ENCODE peak calls at places on chromosomes 1 and 21, in four cellular contexts. D, X, A and U are unnamed samples.

GRCh38 chr1:211944733-211945500 is 90.4 kb downstream of the INTS7 start:
- DNase-seq in D (peak), X (no peak), A (no peak), U (peak)

GRCh38 chr21:33541105-33541711 is 709 bp downstream of the GART start:
- DNase-seq in X (no peak), A (no peak), D (no peak), U (no peak)

GRCh38 chr1:94697839-94698238 is 122.3 kb upstream of the SLC44A3 start:
- DNase-seq in X (no peak), A (no peak), D (no peak), U (no peak)

GRCh38 chr1:212162635-212163034 is 122.6 kb upstream of the PPP2R5A start:
- DNase-seq in A (peak), X (peak), D (peak), U (no peak)

GRCh38 chr1:234851450-234852438 is 241.8 kb upstream of the IRF2BP2 start:
- DNase-seq in A (no peak), D (no peak), X (no peak), U (no peak)

GRCh38 chr1:27589841-27590426 is 14.0 kb downstream of the AHDC1 start:
- DNase-seq in X (no peak), A (peak), D (no peak), U (no peak)

GRCh38 chr1:60255565-60255964 is 182.0 kb upstream of the C1orf87 start:
- DNase-seq in A (no peak), X (no peak), D (no peak), U (no peak)

GRCh38 chr1:110011527-110012041 is 22.8 kb upstream of the STRIP1 start:
- DNase-seq in A (no peak), X (peak), D (peak), U (no peak)

GRCh38 chr1:65265296-65266271 is 43.8 kb upstream of the DNAJC6 start:
- DNase-seq in X (peak), D (peak), A (peak), U (no peak)

GRCh38 chr21:32690085-32690484 is 37.7 kb downstream of the SYNJ1 start:
- DNase-seq in A (no peak), X (no peak), D (no peak), U (no peak)

DNA sequence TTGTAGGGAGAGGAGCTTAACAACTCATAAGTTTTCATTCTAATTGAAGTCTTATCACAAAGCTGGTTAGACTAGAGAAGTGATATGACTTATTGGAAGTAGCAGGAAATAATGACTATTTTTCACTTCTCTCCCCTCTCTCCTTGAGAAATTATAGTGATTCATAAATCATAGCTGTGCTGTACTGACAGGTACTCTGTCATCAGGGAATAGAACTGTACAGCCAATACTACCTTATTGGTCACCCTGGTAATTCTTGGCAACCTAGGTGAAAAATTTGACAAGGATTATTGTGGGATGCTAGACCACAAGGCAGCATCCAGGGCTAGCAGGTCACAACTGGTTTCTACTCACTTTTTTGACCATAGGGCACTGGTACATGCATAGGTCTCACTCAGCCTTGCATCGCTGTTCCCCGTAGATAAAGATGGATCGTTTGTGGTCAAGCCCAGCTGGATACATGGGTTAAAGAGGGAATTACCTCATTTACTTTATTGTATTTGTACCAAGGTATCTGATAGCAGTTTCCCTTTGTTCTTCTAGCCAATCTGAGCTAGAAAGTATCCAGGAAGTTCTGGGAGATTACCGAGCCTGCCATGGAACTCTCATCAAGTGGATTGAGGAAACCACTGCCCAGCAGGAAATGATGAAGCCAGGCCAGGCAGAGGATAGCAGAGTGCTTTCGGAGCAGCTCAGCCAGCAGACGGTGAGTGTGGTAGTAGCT is 113.6 kb downstream of the MACF1 start:
- DNase-seq in A (no peak), X (no peak), D (no peak), U (no peak)
- TF ChIP-seq POLR2A in A (no peak), X (no peak), D (no peak), U (no peak)

DNA sequence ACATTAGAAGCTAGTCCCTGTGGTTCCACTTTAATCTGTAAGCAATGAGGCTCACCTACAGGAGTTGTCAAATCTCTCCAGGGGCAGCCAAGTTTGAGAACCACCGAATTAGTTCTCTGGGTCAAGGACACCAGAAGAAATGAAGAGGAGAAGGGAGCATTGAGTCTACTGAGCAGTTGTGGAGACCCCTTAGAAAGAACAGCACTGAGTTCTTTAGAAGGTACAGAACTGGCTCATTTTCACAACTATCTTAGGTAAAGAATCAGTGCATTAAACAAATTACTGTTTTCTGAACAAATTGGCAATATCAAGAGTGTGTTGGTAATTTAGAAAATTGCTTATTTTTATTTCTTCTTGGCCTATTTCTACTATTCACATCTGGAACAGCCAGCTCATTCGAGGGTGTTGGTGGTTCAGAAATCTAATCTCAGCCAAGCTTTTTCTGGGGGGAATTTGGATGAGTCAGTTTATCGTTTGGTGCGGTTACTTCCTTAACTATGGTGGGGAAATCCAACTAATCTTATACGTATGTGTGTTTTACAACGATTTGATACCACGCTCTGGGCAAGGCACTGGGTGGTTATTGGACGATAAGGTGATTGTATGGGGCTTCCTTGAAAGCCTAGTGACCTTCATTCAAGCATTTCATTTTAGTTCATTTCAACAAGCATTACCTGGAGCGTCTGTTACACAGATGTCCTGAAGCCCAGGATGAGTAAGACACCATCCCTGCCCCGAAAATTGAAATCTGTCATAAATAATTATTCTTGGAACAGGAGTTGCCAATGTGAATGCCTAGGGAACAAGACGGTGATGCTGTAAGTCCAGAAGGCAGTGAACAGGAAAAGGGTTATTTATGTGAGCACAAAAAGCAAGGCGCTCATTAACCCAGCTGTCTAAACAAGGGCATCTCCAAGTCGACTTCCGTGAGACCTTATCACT is 52.0 kb upstream of the TMPRSS2 start:
- DNase-seq in D (peak), X (no peak), A (no peak), U (no peak)
- TF ChIP-seq POLR2A in D (no peak), X (no peak), A (no peak), U (no peak)

DNA sequence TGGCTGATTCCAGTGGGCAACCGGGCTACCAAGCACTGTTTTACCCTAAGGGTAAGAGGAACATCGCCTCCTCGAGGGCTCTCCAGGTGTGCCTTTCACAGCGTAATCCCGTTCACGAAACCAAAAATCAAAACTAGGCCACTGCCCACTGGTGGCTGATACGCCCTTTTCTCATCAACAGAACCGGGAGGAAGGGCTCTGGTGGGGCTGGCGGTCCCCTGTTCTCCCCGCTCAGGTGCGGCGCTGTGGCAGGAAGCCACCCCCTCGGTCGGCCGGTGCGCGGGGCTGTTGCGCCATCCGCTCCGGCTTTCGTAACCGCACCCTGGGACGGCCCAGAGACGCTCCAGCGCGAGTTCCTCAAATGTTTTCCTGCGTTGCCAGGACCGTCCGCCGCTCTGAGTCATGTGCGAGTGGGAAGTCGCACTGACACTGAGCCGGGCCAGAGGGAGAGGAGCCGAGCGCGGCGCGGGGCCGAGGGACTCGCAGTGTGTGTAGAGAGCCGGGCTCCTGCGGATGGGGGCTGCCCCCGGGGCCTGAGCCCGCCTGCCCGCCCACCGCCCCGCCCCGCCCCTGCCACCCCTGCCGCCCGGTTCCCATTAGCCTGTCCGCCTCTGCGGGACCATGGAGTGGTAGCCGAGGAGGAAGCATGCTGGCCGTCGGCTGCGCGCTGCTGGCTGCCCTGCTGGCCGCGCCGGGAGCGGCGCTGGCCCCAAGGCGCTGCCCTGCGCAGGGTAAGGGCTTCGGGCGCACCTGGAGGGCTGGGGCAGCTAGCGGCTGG is at the start of gene IL6R:
- DNase-seq in X (peak), A (peak), D (peak), U (peak)
- TF ChIP-seq POLR2A in X (peak), A (peak), D (no peak), U (no peak)

DNA sequence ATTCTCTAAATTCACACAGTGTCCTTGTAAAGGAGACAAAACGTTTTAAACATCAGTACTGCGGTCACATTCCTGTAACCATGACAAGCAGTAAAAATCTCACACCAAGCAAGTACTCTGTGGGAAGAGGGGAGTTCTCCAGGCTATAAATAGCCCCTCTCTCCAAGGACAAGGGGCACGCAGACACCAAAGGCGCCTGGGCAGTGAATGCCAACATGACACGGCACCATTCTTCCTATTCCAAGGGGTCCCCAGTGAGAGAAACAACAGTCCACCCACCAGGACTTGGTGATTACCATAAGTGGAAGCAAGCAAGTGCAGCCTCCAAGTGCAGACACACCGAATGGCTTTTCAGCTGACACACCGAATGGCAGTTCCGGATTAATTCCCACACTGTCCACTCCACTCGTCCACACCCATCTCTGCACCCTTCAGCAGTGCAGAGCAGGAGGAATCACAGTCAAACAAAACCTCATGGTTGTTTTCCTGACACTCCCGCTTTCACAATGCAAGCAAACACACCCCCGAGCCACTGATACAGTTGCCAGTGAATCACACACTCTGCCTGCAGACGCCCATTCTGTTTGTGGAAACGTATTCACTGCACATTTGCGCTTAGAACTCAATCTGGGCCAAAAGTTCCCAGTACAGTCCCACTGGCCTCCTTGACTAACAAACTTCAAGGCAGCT is 1.8 kb downstream of the PTTG1IP start:
- DNase-seq in D (peak), X (no peak), A (no peak), U (peak)
- TF ChIP-seq POLR2A in D (no peak), X (no peak), A (no peak), U (no peak)

GRCh38 chr1:160644399-160644798 is 2.4 kb downstream of the SLAMF1 start:
- DNase-seq in A (no peak), D (no peak), X (no peak), U (no peak)

GRCh38 chr1:160645386-160646063 is 1.3 kb downstream of the SLAMF1 start:
- DNase-seq in D (no peak), X (no peak), A (no peak), U (no peak)

GRCh38 chr1:160646192-160646591 is 652 bp downstream of the SLAMF1 start:
- DNase-seq in A (no peak), D (no peak), X (no peak), U (no peak)

GRCh38 chr1:160646711-160647328 is at the start of gene SLAMF1:
- DNase-seq in A (no peak), D (no peak), X (no peak), U (no peak)

GRCh38 chr1:160647329-160647720 is 481 bp upstream of the SLAMF1 start:
- DNase-seq in A (no peak), D (no peak), X (no peak), U (no peak)
- TF ChIP-seq POLR2A in A (no peak), D (no peak), X (no peak), U (no peak)

DNA sequence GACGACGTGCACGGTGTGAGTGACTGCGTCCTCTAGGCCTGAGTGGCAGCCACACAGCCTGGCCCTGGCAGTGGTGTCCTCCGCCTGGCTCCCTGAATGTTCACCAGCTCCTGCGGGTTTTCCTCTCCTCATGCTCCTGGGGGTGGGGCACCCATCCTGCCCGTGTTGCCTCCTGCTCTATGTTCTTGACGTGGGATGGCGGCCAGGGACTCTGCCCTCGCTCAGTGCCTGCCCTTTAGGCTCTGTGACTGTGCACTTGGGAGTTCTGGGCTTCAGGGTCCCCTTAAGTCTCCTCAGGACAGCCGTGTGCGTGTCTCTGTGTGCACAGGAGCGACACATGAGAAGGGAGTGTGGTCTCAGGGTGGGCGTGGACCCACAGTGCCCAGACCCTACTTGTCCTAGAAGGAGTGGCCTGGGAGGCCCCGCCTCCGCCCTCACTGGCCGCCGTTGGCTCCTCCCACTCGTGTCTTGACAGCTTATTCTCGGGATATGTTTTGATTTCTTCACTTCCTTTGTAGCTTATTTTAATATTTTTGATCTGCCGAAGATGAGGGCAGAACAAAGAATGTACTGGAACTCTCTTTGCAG is 3.6 kb downstream of the SKI start:
- DNase-seq in X (no peak), A (peak), D (peak), U (peak)
- TF ChIP-seq POLR2A in X (no peak), A (peak), D (no peak), U (no peak)

DNA sequence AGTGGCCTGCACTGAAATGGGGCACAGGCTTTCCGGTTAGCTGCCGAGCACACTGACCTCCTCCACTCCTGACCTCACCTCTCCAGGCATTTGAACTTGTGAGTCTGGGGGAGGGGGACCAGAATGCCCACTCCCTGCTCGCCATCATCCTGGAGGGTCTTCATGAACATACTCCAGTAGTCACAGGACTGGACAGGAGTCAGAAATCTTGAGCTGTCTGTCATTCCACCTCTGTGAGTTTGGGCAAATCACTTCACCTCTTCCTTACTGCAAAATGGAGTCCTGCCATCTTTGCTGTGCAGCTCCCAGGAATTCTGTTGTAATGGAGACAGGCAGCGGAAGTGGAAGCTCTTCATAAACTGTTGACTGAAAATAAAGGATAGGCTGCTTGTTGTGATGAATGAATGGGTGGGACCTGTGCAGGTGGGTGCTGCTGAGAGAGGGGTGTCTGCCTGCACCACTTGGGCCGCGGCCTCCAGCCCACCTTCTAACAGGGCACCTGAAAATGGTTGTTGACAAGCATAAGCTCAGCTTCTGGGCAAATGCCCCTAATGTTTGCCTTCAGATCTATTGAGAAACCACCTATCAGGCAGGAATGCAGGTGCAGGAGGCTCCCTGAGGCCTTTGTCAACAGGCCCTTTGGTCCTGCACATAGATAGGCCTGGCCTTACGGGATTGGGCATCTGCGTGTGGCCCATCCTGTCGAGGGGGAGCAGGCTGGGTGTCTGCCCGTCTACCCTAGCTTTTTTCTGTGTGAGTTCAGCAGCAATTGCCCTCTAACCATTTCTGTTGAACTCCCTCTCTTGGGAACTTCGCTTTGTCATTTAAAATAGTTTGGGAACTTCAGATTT is 321.0 kb downstream of the RPS6KC1 start:
- DNase-seq in D (no peak), A (no peak), X (no peak), U (no peak)
- TF ChIP-seq POLR2A in D (no peak), A (no peak), X (no peak), U (no peak)

GRCh38 chr1:217327901-217328300 is 303.0 kb downstream of the GPATCH2 start:
- DNase-seq in A (no peak), D (no peak), X (no peak), U (no peak)
- TF ChIP-seq POLR2A in A (no peak), D (no peak), X (no peak), U (no peak)

GRCh38 chr1:204996981-204997380 is 46.0 kb upstream of the CNTN2 start:
- DNase-seq in A (peak), D (no peak), X (no peak), U (no peak)
- TF ChIP-seq POLR2A in A (no peak), D (no peak), X (no peak), U (no peak)

DNA sequence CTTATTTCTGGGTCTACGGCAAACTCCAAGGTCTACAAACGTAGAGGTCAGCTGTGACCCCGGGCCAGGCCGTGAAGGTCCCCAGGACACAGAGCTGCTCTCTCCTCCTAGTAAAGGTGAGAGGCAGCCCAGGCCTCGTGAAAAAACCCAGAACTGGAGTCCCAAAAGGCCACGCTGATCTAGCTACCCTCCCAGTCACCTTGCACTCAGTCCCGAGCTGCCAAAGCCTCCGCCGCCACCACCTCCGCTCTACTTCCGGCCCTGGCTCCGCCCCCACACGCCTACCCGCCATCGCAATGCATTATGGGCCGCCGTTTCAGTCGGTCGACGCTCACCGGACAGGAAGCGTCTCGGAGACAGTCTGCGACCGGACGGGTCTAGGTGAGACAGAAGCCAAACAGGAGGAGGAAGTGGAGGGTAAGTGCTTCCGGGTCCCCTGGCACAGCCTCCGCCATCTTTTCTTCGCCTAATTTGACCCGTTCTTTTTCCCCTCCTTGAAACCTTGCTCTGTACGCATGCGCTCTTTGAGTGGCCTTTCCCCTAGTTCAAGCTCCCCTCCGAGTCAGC is at the start of the genes ATP5PF and GABPA:
- DNase-seq in A (peak), X (peak), D (peak), U (peak)
- TF ChIP-seq POLR2A in A (peak), X (peak), D (peak), U (peak)